ENCODE peak calls at places on chromosomes 13 and 19, in six cellular contexts. M is psoas muscle; J is tibial nerve; K is uterus; D is CD8-positive, alpha-beta T cell; R is upper lobe of left lung. T is an unnamed sample.

GRCh38 chr13:99043700-99044300 is 65.9 kb upstream of the DOCK9 start:
- DNase-seq in M (no peak), J (no peak), K (no peak), D (no peak), R (no peak), T (no peak)

GRCh38 chr13:40987606-40988280 is 31.4 kb downstream of the ELF1 start:
- DNase-seq in M (no peak), J (no peak), K (no peak), D (no peak), R (no peak), T (no peak)

GRCh38 chr13:98778749-98779148 is 26.3 kb upstream of the SLC15A1 start:
- DNase-seq in M (no peak), J (no peak), K (no peak), D (no peak), R (no peak), T (no peak)

GRCh38 chr13:112994084-112994780 is 25.2 kb downstream of the MCF2L start:
- DNase-seq in M (no peak), J (no peak), K (no peak), D (no peak), R (peak; percentile 85), T (no peak)

GRCh38 chr13:109949395-109949794 is 163.0 kb upstream of the IRS2 start:
- DNase-seq in M (no peak), J (no peak), K (no peak), D (no peak), R (no peak), T (no peak)

GRCh38 chr13:41827507-41828213 is 133.2 kb downstream of the VWA8 start:
- DNase-seq in M (no peak), J (peak; percentile 32), K (no peak), D (no peak), R (no peak), T (no peak)

GRCh38 chr13:99721606-99722384 is 220.5 kb downstream of the TM9SF2 start:
- DNase-seq in M (no peak), J (no peak), K (no peak), D (no peak), R (no peak), T (no peak)

GRCh38 chr13:22040810-22041364 is 370.0 kb downstream of the FGF9 start:
- DNase-seq in M (no peak), J (no peak), K (no peak), D (no peak), R (peak; percentile 56), T (no peak)

GRCh38 chr19:49823472-49823871 is 5.4 kb downstream of the MED25 start:
- DNase-seq in M (no peak), J (no peak), K (no peak), D (no peak), R (no peak), T (no peak)

GRCh38 chr13:66348745-66349720 is 881.1 kb downstream of the PCDH9 start:
- DNase-seq in M (no peak), J (no peak), K (no peak), D (no peak), R (no peak), T (no peak)

GRCh38 chr19:4065430-4066175 is 1.1 kb downstream of the ZBTB7A start:
- DNase-seq in M (peak; percentile 99), J (peak; percentile 85), K (peak; percentile 97), D (peak; percentile 97), R (peak; percentile 99), T (peak; percentile 94)

GRCh38 chr19:4061683-4062575 is 4.8 kb downstream of the ZBTB7A start:
- DNase-seq in M (peak; percentile 63), J (no peak), K (peak; percentile 37), D (no peak), R (peak; percentile 72), T (peak; percentile 73)

GRCh38 chr19:8340341-8341096 is 2.5 kb downstream of the KANK3 start:
- DNase-seq in M (peak; percentile 82), J (no peak), K (peak; percentile 59), D (no peak), R (no peak), T (no peak)

GRCh38 chr13:114225610-114226009 is 9.1 kb upstream of the CDC16 start:
- DNase-seq in M (no peak), J (no peak), K (no peak), D (peak; percentile 8), R (peak; percentile 19), T (no peak)

GRCh38 chr13:93224545-93224944 is 2.1 kb upstream of the GPC6 start:
- DNase-seq in M (no peak), J (no peak), K (no peak), D (no peak), R (no peak), T (no peak)

GRCh38 chr19:824885-825284 is 2.8 kb upstream of the AZU1 start:
- DNase-seq in M (no peak), J (no peak), K (no peak), D (no peak), R (no peak), T (no peak)

GRCh38 chr13:40483601-40484000 is 182.8 kb downstream of the FOXO1 start:
- DNase-seq in M (no peak), J (no peak), K (no peak), D (no peak), R (peak; percentile 63), T (no peak)

GRCh38 chr13:32142956-32143375 is 111.4 kb downstream of the FRY start:
- DNase-seq in M (no peak), J (no peak), K (no peak), D (no peak), R (no peak), T (no peak)

GRCh38 chr13:81726037-81726726 is 1385.3 kb upstream of the SPRY2 start:
- DNase-seq in M (no peak), J (no peak), K (no peak), D (no peak), R (peak; percentile 7), T (peak; percentile 42)

GRCh38 chr19:38701455-38702063 is 42.7 kb downstream of the CAPN12 start:
- DNase-seq in M (no peak), J (no peak), K (no peak), D (no peak), R (no peak), T (no peak)

GRCh38 chr13:110454956-110455355 is 106.6 kb downstream of the RAB20 start:
- DNase-seq in M (peak; percentile 46), J (no peak), K (no peak), D (no peak), R (no peak), T (no peak)

GRCh38 chr19:49340069-49340864 is 5.1 kb downstream of the CD37 start:
- DNase-seq in M (peak; percentile 83), J (peak; percentile 51), K (peak; percentile 74), D (no peak), R (peak; percentile 94), T (no peak)

GRCh38 chr13:114248011-114248410 is 13.3 kb downstream of the CDC16 start:
- DNase-seq in M (no peak), J (no peak), K (no peak), D (no peak), R (no peak), T (no peak)

GRCh38 chr13:111903143-111903542 is 163.8 kb upstream of the SOX1 start:
- DNase-seq in M (no peak), J (no peak), K (no peak), D (no peak), R (no peak), T (no peak)

GRCh38 chr13:92232880-92233279 is 834.5 kb downstream of the GPC5 start:
- DNase-seq in M (no peak), J (no peak), K (no peak), D (no peak), R (no peak), T (no peak)

GRCh38 chr19:24086974-24087595 is at the start of gene ZNF254:
- DNase-seq in M (peak; percentile 90), J (peak; percentile 93), K (peak; percentile 76), D (peak; percentile 65), R (peak; percentile 79), T (peak; percentile 89)

GRCh38 chr19:18672606-18673337 is 10.7 kb upstream of the CRTC1 start:
- DNase-seq in M (peak; percentile 79), J (no peak), K (peak; percentile 46), D (no peak), R (no peak), T (no peak)
- H3K4me3 ChIP-seq in M (peak overlapping the region; percentile 13), J (no peak overlapping the region), K (no peak overlapping the region), D (no peak overlapping the region), R (no peak overlapping the region), T (no peak overlapping the region)

GRCh38 chr13:84574851-84575250 is 692.6 kb upstream of the SLITRK1 start:
- DNase-seq in M (no peak), J (no peak), K (no peak), D (no peak), R (no peak), T (no peak)
- TF ChIP-seq CTCF in M (no peak), J (no peak), K (no peak), D (no peak), R (no peak), T (peak; percentile 62)

GRCh38 chr13:75369986-75370385 is 112.0 kb downstream of the TBC1D4 start:
- DNase-seq in M (no peak), J (no peak), K (peak; percentile 37), D (no peak), R (no peak), T (no peak)
- H3K4me1 ChIP-seq in M (peaks cover 92% of the 10 kb centered on the region), J (no peaks in the 10 kb centered on the region), K (no peaks in the 10 kb centered on the region), D (no peaks in the 10 kb centered on the region), R (peaks cover 27% of the 10 kb centered on the region), T (peaks cover 29% of the 10 kb centered on the region)

DNA sequence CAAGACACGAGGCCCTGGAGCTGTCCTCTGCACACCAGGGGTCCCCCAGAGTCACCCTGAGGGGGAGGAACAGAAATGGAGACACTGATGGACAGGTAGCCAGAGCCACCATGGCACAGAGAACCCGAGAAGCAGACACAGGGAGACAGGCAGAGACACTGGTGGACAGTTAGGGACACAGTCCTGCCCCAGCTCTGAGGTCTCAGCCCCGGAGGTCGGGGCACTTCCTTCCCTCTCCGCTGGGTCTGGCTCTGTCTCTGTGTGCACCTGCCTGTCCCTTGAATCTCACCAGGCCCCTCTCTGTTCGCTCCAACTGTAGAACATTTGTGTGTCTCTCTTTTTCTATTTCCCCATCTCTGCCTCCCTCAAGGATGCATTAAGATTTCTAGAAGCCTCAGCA is 4.6 kb downstream of the KLK14 start:
- DNase-seq in M (no peak), J (no peak), K (no peak), D (no peak), R (no peak), T (no peak)
- H3K4me3 ChIP-seq in M (no peak overlapping the region), J (no peak overlapping the region), K (no peak overlapping the region), D (no peak overlapping the region), R (no peak overlapping the region), T (no peak overlapping the region)

DNA sequence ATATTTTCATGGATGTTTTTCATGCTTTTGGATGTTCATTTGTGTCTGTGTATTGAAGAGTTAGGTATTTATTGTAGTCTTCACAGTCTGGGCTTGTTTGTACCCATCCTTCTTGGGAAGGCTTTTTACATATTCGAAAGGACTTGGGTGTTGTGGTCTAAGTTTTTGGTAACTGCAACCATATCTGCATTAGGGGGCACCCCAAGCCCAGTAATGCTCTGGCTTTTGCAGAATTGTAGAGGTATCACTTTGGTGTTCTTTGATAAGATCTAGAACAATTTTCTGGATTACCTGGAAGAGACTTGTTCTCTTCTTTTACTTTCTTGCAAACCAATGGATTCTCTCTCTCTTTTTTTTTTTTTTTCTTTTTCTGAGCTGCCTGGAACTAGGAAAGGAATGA is 581.3 kb downstream of the DACH1 start:
- DNase-seq in M (no peak), J (no peak), K (no peak), D (no peak), R (no peak), T (no peak)
- TF ChIP-seq CTCF in M (no peak), J (no peak), K (no peak), D (no peak), R (no peak), T (no peak)

GRCh38 chr19:46868444-46868843 is 7.6 kb downstream of the ARHGAP35 start:
- DNase-seq in M (no peak), J (no peak), K (no peak), D (no peak), R (no peak), T (no peak)
- H3K4me1 ChIP-seq in M (peaks cover 42% of the 10 kb centered on the region), J (no peaks in the 10 kb centered on the region), K (no peaks in the 10 kb centered on the region), D (peaks cover 19% of the 10 kb centered on the region), R (peaks cover 46% of the 10 kb centered on the region), T (peaks cover 65% of the 10 kb centered on the region)